ENCODE peak calls at places on chromosomes 1 and 21, in six cellular contexts. N, F, X, Z, L and Q are unnamed samples.

GRCh38 chr1:40612345-40612831 is 53.1 kb downstream of the RIMS3 start:
- DNase-seq in N (peak), X (peak), L (peak), Z (no peak), F (peak), Q (peak)

GRCh38 chr1:85048296-85049064 is at the start of gene MCOLN3:
- DNase-seq in N (no peak), Z (peak), L (peak), F (peak), X (no peak), Q (peak)

GRCh38 chr1:101408212-101409042 is 171.6 kb downstream of the S1PR1 start:
- DNase-seq in X (no peak), F (no peak), Z (no peak), L (no peak), N (no peak), Q (no peak)

GRCh38 chr21:16028163-16028562 is 298.4 kb downstream of the USP25 start:
- DNase-seq in X (no peak), N (no peak), L (no peak), F (no peak), Z (no peak), Q (no peak)

GRCh38 chr1:2196901-2197638 is 2.5 kb upstream of the FAAP20 start:
- DNase-seq in F (no peak), Z (peak), L (no peak), N (no peak), X (no peak), Q (no peak)

GRCh38 chr1:184740344-184740743 is 14.3 kb downstream of the EDEM3 start:
- DNase-seq in Z (no peak), F (no peak), L (no peak), X (no peak), N (no peak), Q (no peak)

GRCh38 chr1:148264374-148265276 is 112.5 kb upstream of the NBPF11 start:
- DNase-seq in X (no peak), L (no peak), Z (no peak), N (no peak), F (no peak), Q (peak)

GRCh38 chr1:209805875-209806760 is at the start of gene IRF6:
- DNase-seq in L (peak), F (peak), X (peak), N (peak), Z (peak), Q (peak)

GRCh38 chr1:151145158-151146071 is 1.0 kb downstream of the SEMA6C start:
- DNase-seq in X (peak), L (peak), F (no peak), Z (peak), N (no peak), Q (no peak)

GRCh38 chr1:155018617-155019348 is 14.8 kb downstream of the DCST2 start:
- DNase-seq in N (no peak), Z (peak), F (no peak), L (no peak), X (no peak), Q (no peak)

GRCh38 chr1:95042286-95042685 is 30.5 kb downstream of the ALG14 start:
- DNase-seq in L (no peak), F (no peak), X (no peak), N (no peak), Z (no peak), Q (no peak)

GRCh38 chr1:178344513-178345077 is 152.2 kb downstream of the CLEC20A start:
- DNase-seq in F (no peak), N (no peak), L (no peak), Z (no peak), X (no peak), Q (peak)

GRCh38 chr1:160576430-160576829 is 2.9 kb downstream of the CD84 start:
- DNase-seq in L (no peak), F (no peak), Z (no peak), N (no peak), X (no peak), Q (no peak)

GRCh38 chr1:221907531-221907930 is 165.6 kb upstream of the DUSP10 start:
- DNase-seq in F (no peak), Z (no peak), X (no peak), L (no peak), N (no peak), Q (no peak)

GRCh38 chr1:117826551-117827078 is 102.8 kb downstream of the GDAP2 start:
- DNase-seq in Z (peak), L (no peak), N (no peak), X (no peak), F (no peak), Q (peak)

GRCh38 chr21:34889537-34890257 is 159.4 kb downstream of the RUNX1 start:
- DNase-seq in N (peak), F (peak), L (peak), Z (peak), X (peak), Q (peak)